ENCODE peak calls at places on chromosomes 5 and 9, in five cellular contexts. I is neuronal stem cell, C is mesenchymal stem cell, G is H1, O is trophoblast cell. Q is an unnamed sample.

GRCh38 chr5:176425791-176426190 is 9.5 kb upstream of the CLTB start:
- DNase-seq in I (no peak), C (no peak), G (no peak), O (no peak), Q (no peak)

GRCh38 chr5:134647750-134648424 is 698 bp upstream of the SEC24A start:
- DNase-seq in I (no peak), C (peak; percentile 75), G (no peak), O (peak; percentile 63), Q (no peak)

GRCh38 chr9:136977223-136978072 is at the start of gene PTGDS:
- DNase-seq in I (no peak), C (peak; percentile 54), G (no peak), O (no peak), Q (no peak)

GRCh38 chr9:12426198-12426864 is 266.9 kb upstream of the TYRP1 start:
- DNase-seq in I (peak; percentile 14), C (peak; percentile 48), G (peak; percentile 49), O (no peak), Q (peak; percentile 31)

GRCh38 chr9:133323211-133323610 is 12.8 kb downstream of the SURF6 start:
- DNase-seq in I (no peak), C (no peak), G (no peak), O (no peak), Q (no peak)

GRCh38 chr9:132235894-132236661 is 74.2 kb downstream of the NTNG2 start:
- DNase-seq in I (peak; percentile 78), C (peak; percentile 61), G (peak; percentile 97), O (peak; percentile 60), Q (peak; percentile 92)

GRCh38 chr9:34964458-34964857 is 6.4 kb downstream of the PHF24 start:
- DNase-seq in I (no peak), C (no peak), G (no peak), O (no peak), Q (no peak)

GRCh38 chr9:97809666-97810344 is 43.2 kb upstream of the FOXE1 start:
- DNase-seq in I (no peak), C (no peak), G (no peak), O (no peak), Q (peak; percentile 51)

GRCh38 chr5:93607367-93608258 is 24.6 kb downstream of the NR2F1 start:
- DNase-seq in I (no peak), C (peak; percentile 78), G (peak; percentile 76), O (no peak), Q (peak; percentile 83)

GRCh38 chr5:54357371-54358058 is 47.1 kb upstream of the ARL15 start:
- DNase-seq in I (no peak), C (no peak), G (no peak), O (no peak), Q (no peak)

GRCh38 chr5:10856646-10857332 is 95.8 kb upstream of the DAP start:
- DNase-seq in I (peak; percentile 92), C (peak; percentile 84), G (peak; percentile 92), O (peak; percentile 36), Q (peak; percentile 88)

GRCh38 chr5:108119123-108119522 is 262.8 kb downstream of the FBXL17 start:
- DNase-seq in I (no peak), C (no peak), G (no peak), O (no peak), Q (no peak)
- H3K27ac ChIP-seq in I (no peak overlapping the region), C (no peak overlapping the region), G (no peak overlapping the region), O (no peak overlapping the region), Q (no peak overlapping the region)

GRCh38 chr9:94915476-94916450 is 189.3 kb downstream of the AOPEP start:
- DNase-seq in I (no peak), C (no peak), G (no peak), O (no peak), Q (peak; percentile 28)
- H2BK12ac ChIP-seq in I (no peak overlapping the region), C (no peak overlapping the region), G (peak overlapping the region; percentile 45), O (peak overlapping the region; percentile 42), Q (no peak overlapping the region)

DNA sequence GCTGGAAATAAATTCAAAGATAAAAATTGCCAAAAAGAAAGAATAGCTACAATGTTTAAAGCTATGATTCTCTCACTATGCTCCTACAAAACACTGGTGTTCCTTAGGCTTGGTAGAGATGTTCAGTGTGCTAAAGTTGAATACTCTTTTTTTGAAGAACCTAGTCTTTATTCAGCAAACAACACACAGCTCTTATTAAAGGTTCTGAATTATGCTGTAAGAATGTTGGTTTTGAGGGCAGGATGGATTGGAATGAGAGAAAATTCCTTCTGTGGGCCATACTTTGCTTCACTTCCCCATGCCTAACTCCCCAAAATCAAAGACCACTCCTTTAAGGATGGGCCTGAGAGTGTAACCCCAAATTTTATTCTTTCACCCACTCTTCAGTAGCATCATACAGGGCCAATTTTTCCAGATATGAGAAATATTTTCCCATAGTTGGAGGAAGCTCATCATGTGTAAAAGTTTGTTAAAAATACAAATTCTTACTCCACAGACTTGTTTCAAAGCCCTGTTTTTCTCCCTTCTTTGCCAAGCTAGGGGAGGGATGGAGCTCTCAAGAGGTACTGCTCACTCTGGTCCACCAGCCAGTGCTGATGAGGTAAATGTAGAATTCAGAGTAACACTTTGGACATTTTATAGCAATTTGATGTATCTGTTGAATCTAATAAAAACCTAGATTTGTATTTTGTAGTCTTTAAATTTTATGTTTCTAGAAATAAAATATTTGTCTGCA is 99.3 kb downstream of the GDNF start:
- DNase-seq in I (no peak), C (peak; percentile 11), G (no peak), O (no peak), Q (no peak)
- H3K27ac ChIP-seq in I (no peak overlapping the region), C (peak overlapping the region; percentile 39), G (no peak overlapping the region), O (no peak overlapping the region), Q (no peak overlapping the region)

DNA sequence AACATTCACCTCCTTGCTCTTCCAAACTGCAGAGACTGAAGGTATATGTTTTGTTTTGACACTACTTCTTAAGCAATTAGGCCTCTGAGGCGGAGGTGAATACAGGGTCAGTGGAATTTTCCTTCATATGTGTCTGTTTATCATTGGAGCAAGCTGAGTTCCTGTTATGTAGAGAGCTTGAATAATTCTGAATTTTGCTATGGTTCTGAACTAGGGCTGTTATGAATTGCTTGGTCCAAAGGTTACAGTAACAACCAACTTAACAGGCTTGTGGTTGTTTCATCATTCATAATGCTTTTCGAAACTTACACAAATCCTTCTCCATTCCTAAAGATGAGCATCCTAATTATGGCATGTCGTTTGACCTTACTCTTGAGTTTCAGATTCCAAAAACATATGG is 444.6 kb upstream of the MEF2C start:
- DNase-seq in I (no peak), C (peak; percentile 49), G (no peak), O (no peak), Q (no peak)
- H2BK12ac ChIP-seq in I (no peak overlapping the region), C (no peak overlapping the region), G (no peak overlapping the region), O (no peak overlapping the region), Q (no peak overlapping the region)

DNA sequence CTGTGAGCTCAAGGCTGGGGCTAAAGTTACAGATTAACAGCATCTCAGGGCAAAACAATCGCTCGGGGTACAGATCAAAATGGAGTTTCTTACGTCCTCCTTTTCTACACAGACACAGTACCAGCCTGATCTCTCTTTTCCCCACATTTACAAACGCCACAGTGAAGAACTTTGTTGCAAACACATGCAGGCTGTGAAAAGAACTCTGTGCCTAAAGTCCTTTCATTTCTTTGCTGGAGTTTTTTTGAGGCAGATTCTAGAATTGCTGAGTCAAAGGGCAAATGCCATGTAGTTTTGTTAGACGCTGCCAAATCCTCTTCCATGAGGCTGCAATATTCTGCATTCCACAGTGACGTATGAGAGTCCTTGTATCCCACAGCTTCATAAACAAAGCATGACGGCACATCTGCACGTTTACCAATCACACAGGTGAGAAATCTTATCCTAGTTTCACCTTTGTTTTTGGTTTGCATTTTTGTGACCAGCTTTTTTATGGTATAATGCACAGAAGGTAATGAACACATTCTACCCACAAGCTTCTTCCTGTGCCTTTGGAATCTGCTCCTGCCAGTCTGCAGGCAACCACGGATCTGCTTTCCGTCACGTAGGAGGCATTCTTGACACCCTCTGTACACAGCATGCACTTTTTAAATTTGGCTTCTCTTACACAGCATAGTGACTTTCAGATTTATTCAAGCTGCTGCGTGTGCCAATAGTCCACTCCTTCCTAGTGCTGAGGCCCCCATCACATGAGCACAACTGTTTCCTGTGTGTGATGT is 44.6 kb upstream of the LPCAT1 start:
- DNase-seq in I (no peak), C (peak; percentile 93), G (no peak), O (peak; percentile 93), Q (no peak)
- H3K27ac ChIP-seq in I (no peak overlapping the region), C (peak overlapping the region; percentile 91), G (no peak overlapping the region), O (peak overlapping the region; percentile 83), Q (no peak overlapping the region)

DNA sequence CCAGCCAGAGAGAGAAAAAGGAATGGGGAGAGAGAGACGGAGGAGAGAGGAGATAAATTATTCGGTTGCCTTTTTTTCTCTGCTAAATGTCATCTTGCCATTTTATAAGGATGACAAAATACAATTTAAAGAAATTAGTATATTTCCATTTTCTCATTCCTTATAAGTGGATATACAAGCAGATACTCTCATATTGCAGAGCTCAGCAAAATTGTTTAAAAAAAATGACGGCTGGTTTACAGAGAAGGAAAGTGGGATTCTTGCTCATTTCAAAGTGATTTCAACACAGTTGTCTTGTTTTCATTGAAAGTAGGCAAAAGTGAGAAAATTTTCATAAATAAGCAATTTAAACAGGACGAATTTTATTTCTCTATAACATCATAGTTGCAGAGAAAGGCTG is 641.9 kb upstream of the CDH6 start:
- DNase-seq in I (no peak), C (no peak), G (no peak), O (no peak), Q (no peak)
- H2BK12ac ChIP-seq in I (no peak overlapping the region), C (no peak overlapping the region), G (no peak overlapping the region), O (no peak overlapping the region), Q (no peak overlapping the region)